ENCODE peak calls at places on chromosomes 6 and 20, in seven cellular contexts. Q, G, L, E, H, R and O are unnamed samples.

GRCh38 chr6:28485482-28485881 is 30.1 kb downstream of the GPX6 start:
- DNase-seq in Q (no peak), G (no peak), L (no peak), E (no peak), H (no peak), R (no peak), O (no peak)

GRCh38 chr6:111888928-111889696 is 15.9 kb upstream of the FYN start:
- DNase-seq in Q (peak), G (no peak), L (peak), E (peak), H (peak), R (no peak), O (peak)

GRCh38 chr6:135506270-135506997 is 8.9 kb upstream of the AHI1 start:
- DNase-seq in Q (peak), G (no peak), L (peak), E (peak), H (peak), R (peak), O (no peak)

GRCh38 chr20:50110141-50111047 is 2.6 kb downstream of the UBE2V1 start:
- DNase-seq in Q (no peak), G (no peak), L (no peak), E (no peak), H (no peak), R (no peak), O (no peak)

GRCh38 chr20:64108731-64109389 is 1.5 kb upstream of the NPBWR2 start:
- DNase-seq in Q (no peak), G (no peak), L (no peak), E (no peak), H (peak), R (no peak), O (no peak)

GRCh38 chr6:15892369-15892768 is 229.5 kb upstream of the DTNBP1 start:
- DNase-seq in Q (no peak), G (no peak), L (no peak), E (no peak), H (no peak), R (peak), O (no peak)

GRCh38 chr6:16223362-16223761 is 15.0 kb upstream of the GMPR start:
- DNase-seq in Q (no peak), G (no peak), L (no peak), E (no peak), H (no peak), R (no peak), O (no peak)

GRCh38 chr6:159966981-159967380 is 1.9 kb upstream of the IGF2R start:
- DNase-seq in Q (no peak), G (no peak), L (no peak), E (no peak), H (no peak), R (peak), O (no peak)

GRCh38 chr6:84867521-84867920 is 103.1 kb upstream of the TBX18 start:
- DNase-seq in Q (no peak), G (no peak), L (no peak), E (no peak), H (no peak), R (peak), O (no peak)

GRCh38 chr6:93021235-93021909 is 398.0 kb downstream of the EPHA7 start:
- DNase-seq in Q (no peak), G (no peak), L (no peak), E (no peak), H (no peak), R (no peak), O (no peak)

GRCh38 chr6:87753131-87753685 is 51.2 kb upstream of the AKIRIN2 start:
- DNase-seq in Q (no peak), G (no peak), L (no peak), E (no peak), H (no peak), R (no peak), O (no peak)

GRCh38 chr6:111474771-111475170 is 8.2 kb downstream of the REV3L start:
- DNase-seq in Q (no peak), G (no peak), L (no peak), E (no peak), H (no peak), R (no peak), O (no peak)

GRCh38 chr6:41077536-41077935 is 4.8 kb downstream of the NFYA start:
- DNase-seq in Q (peak), G (no peak), L (no peak), E (no peak), H (no peak), R (no peak), O (no peak)